ENCODE peak calls at places on chromosome 17, in eight cellular contexts. O is PC-9, J is left lung, M is lower lobe of right lung, R is prostate gland, Y is adrenal gland, W is mammary epithelial cell, Q is esophagus muscularis mucosa. G is an unnamed sample. For H3K4me1, the result is how much of the 10 kb centered on the place peaks cover.

GRCh38 chr17:29091591-29092291 is 48.8 kb downstream of the PIPOX start:
- DNase-seq in W (no peak), M (no peak), Y (no peak), R (peak), O (no peak), J (no peak), Q (no peak), G (no peak)

GRCh38 chr17:70552230-70552981 is 383.1 kb downstream of the KCNJ2 start:
- DNase-seq in W (peak), R (peak), J (no peak), O (no peak), M (no peak), Y (peak), Q (no peak), G (no peak)

GRCh38 chr17:73308017-73308823 is 3.6 kb downstream of the CDC42EP4 start:
- DNase-seq in Q (no peak), O (peak), M (peak), R (peak), W (peak), J (peak), Y (peak), G (peak)

GRCh38 chr17:15914400-15915165 is 30.3 kb upstream of the ADORA2B start:
- DNase-seq in Q (peak), W (peak), M (no peak), J (no peak), Y (no peak), O (peak), R (no peak), G (no peak)

GRCh38 chr17:19540706-19541370 is 7.2 kb downstream of the SLC47A1 start:
- DNase-seq in W (no peak), Q (no peak), J (no peak), O (no peak), Y (no peak), M (no peak), R (no peak), G (no peak)

GRCh38 chr17:80647746-80648145 is 103.1 kb downstream of the RPTOR start:
- DNase-seq in W (peak), R (no peak), Y (no peak), O (no peak), Q (no peak), J (no peak), M (no peak), G (no peak)

GRCh38 chr17:43337684-43338428 is 60.9 kb upstream of the ARL4D start:
- DNase-seq in R (peak), Q (no peak), W (no peak), Y (no peak), J (no peak), O (no peak), M (no peak), G (no peak)

GRCh38 chr17:54948380-54948779 is 20.1 kb downstream of the COX11 start:
- DNase-seq in J (no peak), R (no peak), M (no peak), Y (no peak), O (peak), Q (no peak), W (peak), G (no peak)

GRCh38 chr17:80476877-80477646 is 655 bp upstream of the NPTX1 start:
- DNase-seq in R (no peak), M (no peak), W (no peak), O (no peak), J (no peak), Y (no peak), Q (no peak), G (no peak)

GRCh38 chr17:58669853-58670252 is 22.0 kb downstream of the TEX14 start:
- DNase-seq in R (no peak), Y (no peak), J (no peak), W (no peak), O (no peak), M (no peak), Q (no peak), G (no peak)

GRCh38 chr17:27573971-27574525 is 56.9 kb upstream of the LGALS9 start:
- DNase-seq in M (no peak), R (no peak), W (no peak), O (no peak), J (no peak), Y (peak), Q (no peak), G (no peak)

GRCh38 chr17:76147211-76148014 is 6.4 kb upstream of the FOXJ1 start:
- DNase-seq in R (no peak), M (no peak), J (peak), Q (no peak), W (peak), O (no peak), Y (no peak), G (no peak)

GRCh38 chr17:39553326-39553945 is 54.3 kb downstream of the NEUROD2 start:
- DNase-seq in R (no peak), M (no peak), O (peak), W (peak), J (no peak), Q (no peak), Y (peak), G (no peak)

GRCh38 chr17:80831481-80831880 is 160.2 kb upstream of the CHMP6 start:
- DNase-seq in M (no peak), Y (no peak), J (no peak), W (no peak), Q (no peak), O (no peak), R (no peak), G (no peak)

GRCh38 chr17:65690626-65691310 is 129.3 kb upstream of the AXIN2 start:
- DNase-seq in W (no peak), M (no peak), R (no peak), Y (no peak), Q (no peak), O (no peak), J (no peak), G (no peak)

GRCh38 chr17:38942641-38943040 is 17.2 kb downstream of the LASP1NB start:
- DNase-seq in M (no peak), O (no peak), R (no peak), Q (no peak), Y (no peak), J (no peak), W (no peak), G (no peak)

GRCh38 chr17:73309727-73310555 is 1.9 kb downstream of the CDC42EP4 start:
- DNase-seq in M (no peak), O (no peak), Y (peak), R (no peak), Q (no peak), J (no peak), W (no peak), G (no peak)

GRCh38 chr17:9557356-9557755 is 18.3 kb downstream of the STX8 start:
- DNase-seq in Q (no peak), O (no peak), W (no peak), R (no peak), M (no peak), J (no peak), Y (no peak), G (no peak)

GRCh38 chr17:41645371-41646063 is 21.1 kb upstream of the KRT17 start:
- DNase-seq in M (no peak), R (no peak), Q (no peak), W (peak), Y (peak), O (peak), J (no peak), G (no peak)

GRCh38 chr17:74833501-74834361 is 26.0 kb downstream of the GRIN2C start:
- DNase-seq in J (peak), O (no peak), W (peak), R (no peak), M (peak), Q (no peak), Y (peak), G (no peak)

GRCh38 chr17:75182569-75183436 is at the start of gene SUMO2:
- DNase-seq in Q (peak), R (peak), Y (peak), W (peak), J (peak), M (peak), O (peak), G (peak)

GRCh38 chr17:1197379-1197778 is 17.6 kb upstream of the ABR start:
- DNase-seq in Q (no peak), Y (peak), R (no peak), W (no peak), O (no peak), M (peak), J (peak), G (no peak)

GRCh38 chr17:73936908-73937627 is 266.4 kb upstream of the RPL38 start:
- DNase-seq in M (no peak), Q (peak), O (no peak), R (no peak), Y (no peak), W (no peak), J (no peak), G (peak)

GRCh38 chr17:64306850-64307463 is 43.9 kb upstream of the TEX2 start:
- DNase-seq in O (peak), Q (no peak), J (no peak), R (peak), W (peak), Y (peak), M (peak), G (peak)

GRCh38 chr17:8031261-8031661 is 7.6 kb upstream of the ALOX15B start:
- DNase-seq in Q (no peak), Y (no peak), O (no peak), J (no peak), R (no peak), M (no peak), W (no peak), G (no peak)
- H3K4me3 ChIP-seq in Q (no peak), Y (no peak), O (no peak), J (no peak), R (no peak), M (no peak), W (no peak), G (no peak)

GRCh38 chr17:60098578-60098977 is 19.9 kb upstream of the HEATR6 start:
- DNase-seq in W (no peak), Y (no peak), O (no peak), M (no peak), R (no peak), J (no peak), Q (no peak), G (no peak)

GRCh38 chr17:60095381-60095780 is 16.7 kb upstream of the HEATR6 start:
- DNase-seq in W (no peak), O (no peak), Y (no peak), J (no peak), R (no peak), Q (no peak), M (no peak), G (no peak)

GRCh38 chr17:60093694-60094093 is 15.0 kb upstream of the HEATR6 start:
- DNase-seq in W (no peak), R (no peak), J (no peak), Y (no peak), M (no peak), O (no peak), Q (no peak), G (no peak)

GRCh38 chr17:60094754-60095153 is 16.0 kb upstream of the HEATR6 start:
- DNase-seq in J (no peak), M (no peak), Y (no peak), O (no peak), W (no peak), Q (no peak), R (peak), G (no peak)

GRCh38 chr17:60095830-60096229 is 17.1 kb upstream of the HEATR6 start:
- DNase-seq in Y (no peak), Q (no peak), W (no peak), R (no peak), J (no peak), O (no peak), M (no peak), G (no peak)
- H3K4me1 ChIP-seq in Y (under half), Q (under half), W (under half), R (under half), J (under half), O (under half), M (under half), G (under half)

GRCh38 chr17:31508310-31509094 is 117.0 kb downstream of the RAB11FIP4 start:
- DNase-seq in Q (no peak), O (no peak), M (no peak), Y (no peak), W (no peak), J (no peak), R (no peak), G (no peak)
- TF ChIP-seq CTCF in Q (no peak), O (peak), M (peak), Y (peak), W (peak), J (peak), R (no peak), G (no peak)

GRCh38 chr17:81942167-81942553 is 4.9 kb downstream of the MYADML2 start:
- DNase-seq in Q (no peak), J (no peak), M (no peak), W (no peak), Y (no peak), O (no peak), R (no peak), G (no peak)
- H3K4me3 ChIP-seq in Q (no peak), J (no peak), M (no peak), W (no peak), Y (no peak), O (no peak), R (no peak), G (peak)

G was measured in right atrium auricular region.